ENCODE peak calls at places on chromosomes 7 and 10, in seven cellular contexts. One of them, this sample, is unnamed.

GRCh38 chr7:98981701-98982100 is 103.4 kb downstream of the TRRAP start:
- DNase-seq in HFFc6: no peak
- DNase-seq in activated T-helper 1 cell treated with Interleukin-2 at 50 U/mL for 16 hours: no peak
- DNase-seq in left lung: no peak
- DNase-seq in caudate nucleus: no peak
- DNase-seq in GM03348: no peak
- DNase-seq in HS-5: no peak
- DNase-seq in this sample: no peak

GRCh38 chr7:67947191-67947590 is 950.6 kb downstream of the TYW1 start:
- DNase-seq in HFFc6: no peak
- DNase-seq in activated T-helper 1 cell treated with Interleukin-2 at 50 U/mL for 16 hours: no peak
- DNase-seq in left lung: no peak
- DNase-seq in caudate nucleus: no peak
- DNase-seq in GM03348: no peak
- DNase-seq in HS-5: no peak
- DNase-seq in this sample: no peak

GRCh38 chr7:104174798-104175197 is 33.0 kb downstream of the ORC5 start:
- DNase-seq in HFFc6: no peak
- DNase-seq in activated T-helper 1 cell treated with Interleukin-2 at 50 U/mL for 16 hours: no peak
- DNase-seq in left lung: no peak
- DNase-seq in caudate nucleus: no peak
- DNase-seq in GM03348: no peak
- DNase-seq in HS-5: no peak
- DNase-seq in this sample: no peak

GRCh38 chr10:17290226-17290625 is 62.2 kb downstream of the VIM start:
- DNase-seq in HFFc6: no peak
- DNase-seq in activated T-helper 1 cell treated with Interleukin-2 at 50 U/mL for 16 hours: no peak
- DNase-seq in left lung: no peak
- DNase-seq in caudate nucleus: no peak
- DNase-seq in GM03348: peak; percentile 19
- DNase-seq in HS-5: no peak
- DNase-seq in this sample: no peak

GRCh38 chr10:5968681-5969453 is 8.5 kb downstream of the IL15RA start:
- DNase-seq in HFFc6: no peak
- DNase-seq in activated T-helper 1 cell treated with Interleukin-2 at 50 U/mL for 16 hours: no peak
- DNase-seq in left lung: no peak
- DNase-seq in caudate nucleus: no peak
- DNase-seq in GM03348: no peak
- DNase-seq in HS-5: no peak
- DNase-seq in this sample: no peak

GRCh38 chr10:59960751-59961150 is 54.4 kb upstream of the CCDC6 start:
- DNase-seq in HFFc6: no peak
- DNase-seq in activated T-helper 1 cell treated with Interleukin-2 at 50 U/mL for 16 hours: no peak
- DNase-seq in left lung: no peak
- DNase-seq in caudate nucleus: no peak
- DNase-seq in GM03348: no peak
- DNase-seq in HS-5: no peak
- DNase-seq in this sample: no peak

GRCh38 chr10:110857265-110858158 is 14.2 kb upstream of the PDCD4 start:
- DNase-seq in HFFc6: no peak
- DNase-seq in activated T-helper 1 cell treated with Interleukin-2 at 50 U/mL for 16 hours: no peak
- DNase-seq in left lung: no peak
- DNase-seq in caudate nucleus: no peak
- DNase-seq in GM03348: no peak
- DNase-seq in HS-5: no peak
- DNase-seq in this sample: no peak

GRCh38 chr7:37323912-37324430 is 124.7 kb downstream of the ELMO1 start:
- DNase-seq in HFFc6: no peak
- DNase-seq in activated T-helper 1 cell treated with Interleukin-2 at 50 U/mL for 16 hours: no peak
- DNase-seq in left lung: no peak
- DNase-seq in caudate nucleus: no peak
- DNase-seq in GM03348: no peak
- DNase-seq in HS-5: no peak
- DNase-seq in this sample: no peak

GRCh38 chr7:70678621-70679251 is 453.2 kb upstream of the GALNT17 start:
- DNase-seq in HFFc6: no peak
- DNase-seq in activated T-helper 1 cell treated with Interleukin-2 at 50 U/mL for 16 hours: no peak
- DNase-seq in left lung: no peak
- DNase-seq in caudate nucleus: no peak
- DNase-seq in GM03348: peak; percentile 59
- DNase-seq in HS-5: no peak
- DNase-seq in this sample: no peak

GRCh38 chr7:155961241-155962190 is 149.3 kb upstream of the SHH start:
- DNase-seq in HFFc6: no peak
- DNase-seq in activated T-helper 1 cell treated with Interleukin-2 at 50 U/mL for 16 hours: no peak
- DNase-seq in left lung: peak; percentile 80
- DNase-seq in caudate nucleus: peak; percentile 34
- DNase-seq in GM03348: no peak
- DNase-seq in HS-5: peak; percentile 10
- DNase-seq in this sample: no peak

This sample was measured in amygdala.